ENCODE peak calls at places on chromosomes 6 and 20, in four cellular contexts. M is activated CD4-positive, alpha-beta memory T cell treated with anti-CD3 and anti-CD28 coated beads, Interleukin-2, amount 10 ng/mL, durations not matched to agents 7 days and 5 days; V is activated CD8-positive, alpha-beta memory T cell treated with anti-CD3 and anti-CD28 coated beads for 24 hours; K is activated CD4-positive, alpha-beta T cell treated with anti-CD3 and anti-CD28 coated beads, Interleukin-2, amount 50 U/mL, for 4 hours. B is an unnamed sample.
A peak's percentile ranks its signal among the peaks of the same experiment; 100 is the strongest.

GRCh38 chr20:11350126-11351005 is 567.3 kb upstream of the BTBD3 start:
- DNase-seq in M (no peak), V (no peak), K (no peak), B (peak; percentile 91)

GRCh38 chr6:12844284-12845223 is 128.0 kb downstream of the PHACTR1 start:
- DNase-seq in M (no peak), V (no peak), K (no peak), B (no peak)

GRCh38 chr6:134729590-134729989 is 220.3 kb downstream of the ALDH8A1 start:
- DNase-seq in M (no peak), V (no peak), K (no peak), B (no peak)

GRCh38 chr6:14703586-14703985 is 542.3 kb upstream of the JARID2 start:
- DNase-seq in M (no peak), V (no peak), K (no peak), B (no peak)

GRCh38 chr20:57651977-57652864 is 32.0 kb upstream of the ZBP1 start:
- DNase-seq in M (peak; percentile 9), V (peak; percentile 41), K (no peak), B (peak; percentile 83)

GRCh38 chr20:48750941-48751620 is 76.7 kb downstream of the PREX1 start:
- DNase-seq in M (peak; percentile 71), V (peak; percentile 79), K (peak; percentile 21), B (no peak)

GRCh38 chr6:127249619-127250018 is 17.0 kb upstream of the RNF146 start:
- DNase-seq in M (no peak), V (no peak), K (no peak), B (no peak)

GRCh38 chr6:140812636-140813035 is 1320.1 kb upstream of the GJE1 start:
- DNase-seq in M (no peak), V (no peak), K (no peak), B (no peak)

GRCh38 chr6:46357591-46357990 is 133.7 kb downstream of the RCAN2 start:
- DNase-seq in M (no peak), V (no peak), K (no peak), B (no peak)

GRCh38 chr6:117399126-117399525 is 26.6 kb downstream of the ROS1 start:
- DNase-seq in M (no peak), V (no peak), K (no peak), B (no peak)

GRCh38 chr6:169186496-169187169 is 67.0 kb downstream of the THBS2 start:
- DNase-seq in M (no peak), V (peak; percentile 32), K (no peak), B (peak; percentile 70)

GRCh38 chr6:41531591-41532582 is 14.3 kb upstream of the FOXP4 start:
- DNase-seq in M (peak; percentile 64), V (peak; percentile 91), K (peak; percentile 73), B (no peak)

GRCh38 chr6:42347456-42347855 is 104.3 kb downstream of the TRERF1 start:
- DNase-seq in M (no peak), V (peak; percentile 51), K (no peak), B (no peak)

GRCh38 chr20:37526238-37526838 is 1.3 kb downstream of the BLCAP start:
- DNase-seq in M (no peak), V (peak; percentile 35), K (no peak), B (no peak)

GRCh38 chr6:120031837-120032236 is 682.3 kb upstream of the MAN1A1 start:
- DNase-seq in M (no peak), V (no peak), K (no peak), B (no peak)

GRCh38 chr6:2986722-2987196 is 12.9 kb upstream of the NQO2 start:
- DNase-seq in M (no peak), V (no peak), K (no peak), B (no peak)

GRCh38 chr6:107491059-107491609 is 1.2 kb downstream of the SOBP start:
- DNase-seq in M (no peak), V (peak; percentile 64), K (no peak), B (peak; percentile 84)

GRCh38 chr6:116101790-116102189 is 1.1 kb downstream of the NT5DC1 start:
- DNase-seq in M (no peak), V (no peak), K (no peak), B (no peak)

GRCh38 chr6:93235775-93236174 is 183.6 kb downstream of the EPHA7 start:
- DNase-seq in M (no peak), V (no peak), K (no peak), B (no peak)

B was measured in vagina.